ENCODE peak calls at places on chromosomes 12 and 14, in six cellular contexts. C is CD8-positive, alpha-beta T cell; H is colonic mucosa; X is psoas muscle; Y is Peyer's patch; L is heart left ventricle. N is an unnamed sample.

GRCh38 chr12:118164798-118165486 is 29.0 kb downstream of the PEBP1 start:
- DNase-seq in C (no peak), H (no peak), L (no peak), X (no peak), Y (no peak), N (no peak)

GRCh38 chr12:131222271-131223139 is 268.8 kb downstream of the ADGRD1 start:
- DNase-seq in C (no peak), Y (peak), L (no peak), H (no peak), X (no peak), N (no peak)

GRCh38 chr12:26839551-26839950 is 6.6 kb upstream of the ITPR2 start:
- DNase-seq in L (no peak), C (no peak), X (no peak), H (no peak), Y (no peak), N (no peak)

GRCh38 chr12:111439657-111440151 is 34.0 kb downstream of the SH2B3 start:
- DNase-seq in C (no peak), H (no peak), Y (peak), X (no peak), L (no peak), N (no peak)

GRCh38 chr14:55711171-55711811 is 131.3 kb downstream of the KTN1 start:
- DNase-seq in L (no peak), Y (no peak), C (no peak), H (no peak), X (no peak), N (no peak)

GRCh38 chr14:44701563-44702263 is 194.6 kb upstream of the FSCB start:
- DNase-seq in X (no peak), H (no peak), Y (no peak), L (no peak), C (no peak), N (no peak)

GRCh38 chr14:23620177-23620702 is 15.9 kb upstream of the DHRS2 start:
- DNase-seq in C (no peak), Y (no peak), H (no peak), X (no peak), L (no peak), N (no peak)

GRCh38 chr12:121223283-121223946 is 13.5 kb downstream of the P2RX4 start:
- DNase-seq in L (no peak), X (no peak), H (peak), C (peak), Y (peak), N (no peak)

GRCh38 chr14:82366803-82367202 is 833.1 kb upstream of the SEL1L start:
- DNase-seq in X (no peak), C (no peak), H (no peak), L (no peak), Y (no peak), N (no peak)

GRCh38 chr12:65529771-65530435 is 251.4 kb downstream of the MSRB3 start:
- DNase-seq in H (no peak), C (no peak), L (no peak), Y (no peak), X (no peak), N (peak)

GRCh38 chr12:131290255-131290959 is 336.7 kb downstream of the ADGRD1 start:
- DNase-seq in X (no peak), H (no peak), L (no peak), Y (no peak), C (no peak), N (no peak)

GRCh38 chr12:130136536-130136935 is 25.7 kb upstream of the FZD10 start:
- DNase-seq in C (no peak), Y (no peak), X (peak), L (no peak), H (no peak), N (no peak)

GRCh38 chr12:45587877-45588530 is 141.5 kb upstream of the ARID2 start:
- DNase-seq in Y (peak), X (no peak), L (no peak), C (no peak), H (peak), N (no peak)

GRCh38 chr12:84136862-84137367 is 775.7 kb downstream of the SLC6A15 start:
- DNase-seq in H (no peak), C (no peak), Y (no peak), L (no peak), X (no peak), N (no peak)

GRCh38 chr12:22979854-22980253 is 354.9 kb downstream of the ETNK1 start:
- DNase-seq in L (no peak), Y (no peak), X (no peak), C (no peak), H (no peak), N (no peak)

GRCh38 chr12:11814362-11814761 is 164.9 kb downstream of the ETV6 start:
- DNase-seq in H (no peak), X (no peak), Y (no peak), C (no peak), L (no peak), N (no peak)

GRCh38 chr12:40144023-40144422 is 38.1 kb upstream of the SLC2A13 start:
- DNase-seq in X (no peak), C (no peak), Y (no peak), H (no peak), L (no peak), N (no peak)

GRCh38 chr12:76864791-76865400 is 13.9 kb downstream of the CSRP2 start:
- DNase-seq in X (no peak), H (no peak), C (no peak), Y (no peak), L (no peak), N (no peak)

GRCh38 chr14:91323671-91324605 is 79.4 kb upstream of the GPR68 start:
- DNase-seq in C (peak), H (peak), X (peak), L (peak), Y (peak), N (no peak)

GRCh38 chr14:36524874-36525745 is 5.1 kb upstream of the NKX2-1 start:
- DNase-seq in Y (no peak), L (no peak), X (peak), H (peak), C (no peak), N (no peak)

GRCh38 chr12:4270670-4271432 is 2.7 kb upstream of the CCND2 start:
- DNase-seq in X (peak), L (peak), H (peak), C (peak), Y (peak), N (no peak)

DNA sequence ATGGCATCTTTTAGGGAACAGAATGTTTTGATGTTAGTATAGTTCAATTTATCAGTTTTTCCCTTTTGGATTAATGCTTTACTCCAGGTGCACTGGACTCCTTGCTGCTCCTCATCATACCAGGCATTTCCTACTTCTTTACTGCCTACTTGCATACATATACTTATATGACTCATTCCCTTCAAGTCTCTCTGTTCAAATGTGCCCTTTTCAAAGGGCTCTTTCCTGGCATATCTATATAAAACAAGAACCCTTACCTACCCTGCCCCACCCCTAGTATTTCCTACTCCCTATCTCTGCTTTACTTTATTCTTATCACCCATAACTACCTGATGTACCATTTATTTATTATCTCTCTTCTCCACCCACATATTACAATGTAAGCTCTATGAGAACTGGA is 90.6 kb downstream of the CAPZA3 start:
- DNase-seq in X (no peak), L (no peak), C (no peak), H (no peak), Y (no peak), N (no peak)
- H3K4me3 ChIP-seq in X (no peak), L (no peak), C (no peak), H (no peak), Y (no peak), N (no peak)

GRCh38 chr12:1443421-1444141 is 150.8 kb downstream of the FBXL14 start:
- DNase-seq in C (no peak), H (no peak), L (no peak), Y (no peak), X (no peak), N (no peak)
- H3K4me3 ChIP-seq in C (no peak), H (no peak), L (no peak), Y (no peak), X (no peak), N (no peak)

GRCh38 chr14:68779761-68780323 is 13.0 kb downstream of the ZFP36L1 start:
- DNase-seq in L (peak), Y (peak), H (peak), X (peak), C (peak), N (no peak)
- H3K4me3 ChIP-seq in L (no peak), Y (no peak), H (no peak), X (peak), C (peak), N (no peak)

DNA sequence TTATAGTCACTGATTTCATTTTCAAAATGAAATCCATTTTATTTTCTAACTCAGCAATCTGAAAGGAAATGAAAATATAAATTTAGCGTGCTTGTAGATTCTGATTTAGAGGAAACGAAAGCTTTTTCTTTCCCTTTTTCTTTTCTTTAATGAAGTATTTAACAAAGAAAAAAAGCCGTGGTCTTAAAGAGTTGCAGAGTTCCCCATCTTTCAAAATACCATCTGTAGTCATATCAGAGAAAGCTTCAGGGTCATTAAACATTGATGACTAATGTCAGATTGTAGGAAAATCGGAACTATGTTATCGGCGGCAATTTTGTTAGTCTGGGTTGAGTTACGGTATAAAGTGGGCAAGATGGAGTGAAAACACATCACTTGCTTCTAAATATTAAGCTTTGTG is 32.3 kb downstream of the DRAM1 start:
- DNase-seq in X (no peak), Y (no peak), H (no peak), L (no peak), C (no peak), N (no peak)
- H3K4me3 ChIP-seq in X (no peak), Y (no peak), H (no peak), L (no peak), C (no peak), N (no peak)

GRCh38 chr12:6724409-6724797 is 557 bp downstream of the COPS7A start:
- DNase-seq in C (no peak), Y (peak), L (no peak), H (peak), X (no peak), N (no peak)
- H3K4me3 ChIP-seq in C (peak), Y (peak), L (peak), H (peak), X (peak), N (peak)

DNA sequence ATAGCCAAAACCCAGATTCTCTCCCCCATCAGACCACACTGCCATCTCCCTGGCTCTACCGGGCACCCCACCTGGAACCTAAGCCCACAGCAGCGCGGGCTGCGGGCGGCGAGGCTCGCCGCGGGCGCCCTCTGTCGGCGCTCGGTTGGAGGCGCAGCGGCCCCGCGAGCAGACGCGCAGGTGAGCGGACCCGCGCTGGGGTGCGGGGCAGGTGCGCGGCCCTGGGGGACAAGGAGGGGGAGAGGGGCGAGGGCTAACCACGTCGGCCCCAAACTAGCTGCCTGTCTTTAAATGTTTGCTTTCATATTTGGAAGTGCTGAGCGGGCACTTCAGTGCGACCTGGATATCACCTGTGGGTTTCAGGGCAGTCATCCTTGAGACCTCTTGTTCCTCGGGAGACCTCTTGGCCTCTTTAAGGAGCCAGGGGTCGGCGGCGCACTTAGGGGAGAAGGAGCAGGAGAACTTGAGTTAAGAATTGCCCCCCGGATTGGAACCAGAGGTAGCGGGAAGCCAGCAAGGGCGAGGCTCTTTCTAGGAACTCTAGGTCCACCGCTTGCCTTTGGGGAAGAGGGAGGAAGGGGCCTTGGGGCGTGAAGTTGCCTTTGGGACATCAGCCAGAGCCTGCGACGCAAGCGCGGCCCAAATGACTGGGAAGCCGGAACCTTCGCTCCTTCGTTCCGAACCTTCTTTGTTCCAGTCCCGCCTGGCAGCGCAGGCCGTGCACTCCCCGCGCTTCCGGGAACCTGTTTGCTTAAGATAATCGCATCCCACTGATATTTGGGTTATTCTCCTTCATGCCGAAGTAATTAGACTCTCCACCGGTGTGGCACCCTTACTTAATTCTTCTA is 78.7 kb downstream of the NEDD1 start:
- DNase-seq in C (peak), X (peak), H (no peak), Y (no peak), L (no peak), N (no peak)
- H3K4me3 ChIP-seq in C (peak), X (peak), H (peak), Y (peak), L (no peak), N (peak)

DNA sequence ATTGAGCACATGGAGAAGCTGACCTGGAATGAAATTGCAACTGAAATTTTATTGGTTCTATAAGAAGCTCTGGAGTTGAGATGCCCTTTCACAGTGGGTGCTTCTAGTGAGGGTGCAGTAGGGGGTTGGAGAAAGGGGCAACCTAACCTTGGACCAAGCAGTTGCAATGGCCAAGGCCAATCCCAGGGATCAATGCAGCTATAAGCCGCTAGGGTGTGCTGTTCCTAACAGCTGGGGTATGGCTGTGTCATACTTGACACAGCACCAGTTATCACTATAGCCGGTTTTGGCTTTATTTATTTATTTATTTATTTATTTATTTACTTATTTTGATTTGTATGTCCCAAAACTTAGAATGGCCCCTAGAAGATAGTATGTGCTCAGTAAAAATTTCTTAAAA is 505.9 kb downstream of the FLRT2 start:
- DNase-seq in Y (no peak), H (no peak), L (no peak), X (no peak), C (no peak), N (no peak)
- H3K4me3 ChIP-seq in Y (no peak), H (no peak), L (no peak), X (no peak), C (no peak), N (no peak)

GRCh38 chr12:93467351-93468007 is at the start of gene MRPL42:
- DNase-seq in Y (peak), C (peak), L (peak), H (peak), X (peak), N (peak)
- H3K4me3 ChIP-seq in Y (peak), C (peak), L (peak), H (peak), X (peak), N (peak)

GRCh38 chr12:52647601-52648000 is 4.4 kb downstream of the KRT2 start:
- DNase-seq in L (no peak), C (no peak), Y (no peak), X (no peak), H (peak), N (no peak)

GRCh38 chr12:52648012-52648550 is 3.9 kb downstream of the KRT2 start:
- DNase-seq in C (no peak), H (no peak), L (no peak), X (no peak), Y (no peak), N (no peak)

GRCh38 chr12:52649066-52649465 is 2.9 kb downstream of the KRT2 start:
- DNase-seq in Y (no peak), L (no peak), C (no peak), X (no peak), H (no peak), N (no peak)

GRCh38 chr12:52651726-52652261 is at the start of gene KRT2:
- DNase-seq in H (no peak), L (no peak), X (no peak), C (no peak), Y (no peak), N (no peak)

GRCh38 chr12:52650520-52651081 is 1.4 kb downstream of the KRT2 start:
- DNase-seq in L (no peak), H (peak), C (no peak), Y (no peak), X (no peak), N (no peak)
- H3K4me3 ChIP-seq in L (no peak), H (no peak), C (no peak), Y (no peak), X (no peak), N (no peak)

GRCh38 chr14:100213587-100213955 is 25.4 kb upstream of the YY1 start:
- DNase-seq in C (no peak), L (no peak), X (no peak), H (no peak), Y (no peak), N (no peak)
- H3K4me3 ChIP-seq in C (peak), L (peak), X (peak), H (peak), Y (peak), N (peak)